ENCODE peak calls at places on chromosomes 3 and 15, in five cellular contexts. Z is fibroblast of pulmonary artery, W is glutamatergic neuron, A is breast epithelium, L is pancreas. Y is an unnamed sample.

GRCh38 chr15:73956276-73957086 is 30.2 kb downstream of the LOXL1 start:
- DNase-seq in L (no peak), A (peak), W (no peak), Z (peak), Y (no peak)

GRCh38 chr3:37863949-37864822 is 2.5 kb downstream of the CTDSPL start:
- DNase-seq in A (no peak), Z (no peak), L (no peak), W (no peak), Y (no peak)

GRCh38 chr3:9689757-9690156 is 13.9 kb upstream of the CPNE9 start:
- DNase-seq in W (no peak), Z (no peak), L (no peak), A (no peak), Y (no peak)

GRCh38 chr3:51357856-51358255 is 27.2 kb upstream of the MANF start:
- DNase-seq in Z (no peak), A (no peak), L (no peak), W (no peak), Y (no peak)

GRCh38 chr3:139797724-139798343 is 120.1 kb upstream of the NMNAT3 start:
- DNase-seq in L (peak), W (no peak), A (no peak), Z (peak), Y (no peak)

GRCh38 chr3:94225176-94225742 is 162.4 kb downstream of the NSUN3 start:
- DNase-seq in W (no peak), Z (peak), L (no peak), A (no peak), Y (no peak)

GRCh38 chr3:150546226-150547044 is at the start of the genes EIF2A and SERP1:
- DNase-seq in L (peak), A (peak), Z (peak), W (peak), Y (peak)

GRCh38 chr3:15682766-15683165 is 81.2 kb downstream of the BTD start:
- DNase-seq in W (no peak), L (no peak), A (no peak), Z (peak), Y (no peak)

GRCh38 chr3:189530822-189531221 is 100.4 kb upstream of the TP63 start:
- DNase-seq in W (no peak), L (no peak), A (no peak), Z (peak), Y (no peak)

GRCh38 chr15:62391565-62392262 is 226.6 kb upstream of the C2CD4B start:
- DNase-seq in L (peak), W (peak), Z (peak), A (peak), Y (no peak)

GRCh38 chr15:62392411-62392810 is 227.3 kb upstream of the C2CD4B start:
- DNase-seq in L (no peak), A (no peak), Z (no peak), W (peak), Y (no peak)

GRCh38 chr15:62389887-62390792 is 225.1 kb upstream of the C2CD4B start:
- DNase-seq in Z (peak), L (peak), W (peak), A (peak), Y (peak)

GRCh38 chr15:62393196-62393595 is 228.1 kb upstream of the C2CD4B start:
- DNase-seq in A (no peak), L (no peak), W (no peak), Z (no peak), Y (no peak)

GRCh38 chr15:62390793-62391543 is 225.9 kb upstream of the C2CD4B start:
- DNase-seq in A (no peak), W (peak), Z (peak), L (peak), Y (no peak)
- TF ChIP-seq CTCF in A (no peak), W (no peak), Z (no peak), L (no peak), Y (no peak)

GRCh38 chr3:66427951-66428350 is 72.9 kb downstream of the LRIG1 start:
- DNase-seq in A (no peak), W (no peak), L (no peak), Z (no peak), Y (no peak)

GRCh38 chr3:66425566-66425965 is 75.3 kb downstream of the LRIG1 start:
- DNase-seq in Z (no peak), W (no peak), L (no peak), A (no peak), Y (no peak)

GRCh38 chr3:66427352-66427751 is 73.5 kb downstream of the LRIG1 start:
- DNase-seq in W (no peak), L (no peak), A (no peak), Z (no peak), Y (no peak)

GRCh38 chr3:66425032-66425431 is 75.8 kb downstream of the LRIG1 start:
- DNase-seq in L (peak), Z (no peak), W (no peak), A (no peak), Y (no peak)

GRCh38 chr3:66426135-66426534 is 74.7 kb downstream of the LRIG1 start:
- DNase-seq in Z (no peak), A (no peak), L (no peak), W (no peak), Y (no peak)
- TF ChIP-seq CTCF in Z (no peak), A (no peak), L (no peak), W (no peak), Y (no peak)

DNA sequence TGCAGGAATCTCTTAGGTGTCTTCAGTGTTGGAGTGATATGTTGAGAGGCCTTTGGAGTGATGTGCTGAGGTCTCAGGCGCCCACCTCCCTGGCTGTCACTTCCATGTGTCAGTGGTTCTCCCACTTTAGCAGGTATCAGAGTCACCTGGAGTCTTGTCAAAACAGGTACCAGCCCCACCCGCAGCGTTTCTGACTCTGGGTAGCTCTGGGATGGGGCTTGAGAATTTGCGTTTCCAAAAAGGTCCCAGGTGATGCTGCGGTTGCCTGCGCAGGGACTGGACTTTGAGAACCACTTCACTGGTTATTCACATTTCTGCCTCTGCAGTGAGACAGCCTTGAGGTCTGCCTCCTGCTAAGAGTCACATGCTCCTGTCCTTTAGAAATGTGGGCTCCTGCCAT is 15.5 kb downstream of the UMPS start:
- DNase-seq in W (no peak), Z (no peak), L (no peak), A (no peak), Y (no peak)
- TF ChIP-seq CTCF in W (no peak), Z (no peak), L (no peak), A (no peak), Y (no peak)

DNA sequence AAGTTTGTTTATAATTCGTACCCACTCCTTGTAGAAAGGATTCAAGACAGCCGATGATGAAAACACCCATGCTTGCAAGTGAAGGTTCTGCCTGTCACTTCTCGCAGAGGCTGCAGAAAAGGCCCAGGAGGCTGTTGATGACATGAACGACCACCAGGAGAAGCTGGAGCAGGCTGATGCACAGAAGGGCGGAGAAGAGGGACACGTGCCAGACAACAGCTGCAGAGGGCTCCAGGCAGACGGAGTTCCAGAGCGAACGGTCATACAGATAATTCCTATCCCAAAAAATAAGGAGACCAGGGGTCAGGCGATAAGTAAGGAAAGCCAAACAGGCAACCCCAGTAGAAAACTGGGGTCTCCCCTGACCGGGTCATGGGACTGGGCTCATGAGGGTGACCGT is 5.7 kb upstream of the DYNLT2B start:
- DNase-seq in L (no peak), W (peak), Z (peak), A (no peak), Y (no peak)
- TF ChIP-seq CTCF in L (no peak), W (peak), Z (peak), A (no peak), Y (peak)

GRCh38 chr3:49724586-49724985 is 835 bp upstream of the GMPPB start:
- DNase-seq in L (no peak), A (no peak), Z (no peak), W (no peak), Y (no peak)

GRCh38 chr3:49723631-49724551 is at the start of gene GMPPB:
- DNase-seq in A (peak), Z (peak), W (peak), L (peak), Y (peak)

GRCh38 chr3:49727154-49727923 is 3.6 kb upstream of the GMPPB start:
- DNase-seq in Z (no peak), W (no peak), L (no peak), A (no peak), Y (no peak)

GRCh38 chr3:49727924-49728361 is 4.2 kb upstream of the GMPPB start:
- DNase-seq in Z (no peak), L (no peak), W (no peak), A (no peak), Y (no peak)

GRCh38 chr3:49725906-49726681 is 2.3 kb upstream of the GMPPB start:
- DNase-seq in Z (no peak), L (no peak), A (no peak), W (no peak), Y (no peak)
- TF ChIP-seq CTCF in Z (no peak), L (no peak), A (no peak), W (no peak), Y (no peak)

GRCh38 chr3:43217633-43218032 is 68.7 kb upstream of the SNRK start:
- DNase-seq in A (no peak), L (no peak), W (no peak), Z (peak), Y (no peak)

GRCh38 chr3:43214616-43215015 is 71.7 kb upstream of the SNRK start:
- DNase-seq in Z (no peak), A (no peak), L (no peak), W (no peak), Y (no peak)

GRCh38 chr3:43215138-43215537 is 71.2 kb upstream of the SNRK start:
- DNase-seq in L (no peak), A (no peak), W (no peak), Z (no peak), Y (no peak)

GRCh38 chr3:43217206-43217605 is 69.1 kb upstream of the SNRK start:
- DNase-seq in A (no peak), L (no peak), Z (no peak), W (no peak), Y (no peak)

GRCh38 chr3:43215684-43216336 is 70.5 kb upstream of the SNRK start:
- DNase-seq in Z (no peak), W (no peak), A (no peak), L (no peak), Y (no peak)
- TF ChIP-seq CTCF in Z (no peak), W (no peak), A (no peak), L (no peak), Y (no peak)

GRCh38 chr15:45762726-45763125 is 127.9 kb downstream of the SQOR start:
- DNase-seq in A (no peak), W (no peak), L (no peak), Z (no peak), Y (no peak)

GRCh38 chr15:45763170-45763869 is 128.5 kb downstream of the SQOR start:
- DNase-seq in W (no peak), A (no peak), Z (no peak), L (no peak), Y (no peak)

GRCh38 chr15:45759910-45760309 is 125.1 kb downstream of the SQOR start:
- DNase-seq in L (no peak), A (no peak), Z (no peak), W (no peak), Y (no peak)
- TF ChIP-seq CTCF in L (no peak), A (no peak), Z (no peak), W (no peak), Y (no peak)

GRCh38 chr3:157888040-157888439 is 218.2 kb downstream of the SHOX2 start:
- DNase-seq in W (no peak), Z (no peak), A (no peak), L (no peak), Y (no peak)
- TF ChIP-seq CTCF in W (peak), Z (no peak), A (no peak), L (no peak), Y (no peak)

GRCh38 chr3:12578742-12579141 is 21.9 kb downstream of the MKRN2 start:
- DNase-seq in W (no peak), A (no peak), Z (no peak), L (no peak), Y (no peak)
- TF ChIP-seq CTCF in W (peak), A (no peak), Z (peak), L (no peak), Y (no peak)